ENCODE peak calls at places on chromosomes 16 and 17, in ten cellular contexts. U is GM23338; X is psoas muscle; K is bronchial epithelial cell; M is CD8-positive, alpha-beta memory T cell; A is breast epithelium; V is transverse colon; W is right lobe of liver; F is ovary; E is tibial nerve. L is an unnamed sample. For H3K27me3, the result is how much of the 10 kb centered on the place peaks cover.

GRCh38 chr16:83771306-83771942 is 36.4 kb upstream of the HSBP1 start:
- DNase-seq in E (no peak), U (no peak), M (no peak), X (peak), F (peak), A (peak), V (no peak), W (peak), K (no peak), L (no peak)

GRCh38 chr16:66469291-66469931 is 42.3 kb downstream of the BEAN1 start:
- DNase-seq in E (no peak), M (no peak), K (no peak), U (no peak), X (no peak), V (no peak), W (no peak), F (no peak), A (no peak), L (no peak)

GRCh38 chr16:88283596-88283995 is 99.2 kb upstream of the ZNF469 start:
- DNase-seq in A (no peak), K (no peak), E (no peak), X (no peak), M (no peak), F (no peak), V (no peak), W (no peak), U (no peak), L (no peak)

GRCh38 chr17:66468241-66469087 is 166.1 kb downstream of the PRKCA start:
- DNase-seq in V (no peak), E (no peak), A (no peak), W (no peak), F (no peak), X (no peak), K (peak), M (no peak), U (peak), L (no peak)

GRCh38 chr17:29844339-29845048 is 85.5 kb downstream of the SSH2 start:
- DNase-seq in U (peak), E (no peak), A (no peak), F (no peak), M (no peak), K (no peak), X (no peak), V (no peak), W (no peak), L (no peak)

GRCh38 chr17:71790791-71791190 is 330.0 kb upstream of the SOX9 start:
- DNase-seq in E (no peak), U (no peak), F (no peak), V (no peak), M (no peak), W (no peak), A (no peak), X (no peak), K (peak), L (no peak)

GRCh38 chr17:67995568-67996191 is 589 bp downstream of the C17orf58 start:
- DNase-seq in W (peak), V (peak), M (peak), F (peak), E (no peak), K (no peak), U (peak), X (peak), A (no peak), L (no peak)

GRCh38 chr16:55136356-55136755 is 187.6 kb upstream of the IRX6 start:
- DNase-seq in F (no peak), E (no peak), W (no peak), U (no peak), A (no peak), K (peak), V (no peak), X (no peak), M (no peak), L (no peak)

GRCh38 chr16:85228970-85229430 is 116.7 kb upstream of the CIBAR2 start:
- DNase-seq in K (no peak), M (no peak), E (no peak), A (no peak), X (no peak), F (peak), W (no peak), V (no peak), U (no peak), L (no peak)

GRCh38 chr17:57086069-57086930 is 1.3 kb downstream of the AKAP1 start:
- DNase-seq in M (peak), X (no peak), V (peak), K (peak), U (peak), W (peak), E (no peak), A (no peak), F (no peak), L (no peak)

GRCh38 chr16:55698331-55698730 is 42.5 kb downstream of the SLC6A2 start:
- DNase-seq in M (no peak), X (no peak), E (no peak), F (no peak), K (no peak), W (no peak), A (no peak), V (no peak), U (no peak), L (no peak)

GRCh38 chr16:17138801-17139200 is 332.0 kb downstream of the XYLT1 start:
- DNase-seq in W (no peak), E (no peak), X (no peak), A (no peak), M (no peak), V (no peak), K (no peak), U (peak), F (no peak), L (no peak)

GRCh38 chr16:262121-262745 is 13.5 kb downstream of the RGS11 start:
- DNase-seq in K (no peak), M (no peak), W (no peak), X (no peak), U (no peak), V (no peak), E (no peak), A (no peak), F (no peak), L (no peak)

GRCh38 chr17:29855686-29856085 is 74.3 kb downstream of the SSH2 start:
- DNase-seq in A (no peak), F (no peak), V (no peak), E (no peak), X (no peak), U (no peak), W (no peak), M (no peak), K (peak), L (no peak)

GRCh38 chr17:81514735-81515529 is 2.3 kb upstream of the ACTG1 start:
- DNase-seq in E (peak), X (peak), M (peak), A (peak), V (peak), F (peak), K (peak), W (peak), U (peak), L (no peak)

GRCh38 chr16:11624645-11625607 is 38.2 kb upstream of the LITAF start:
- DNase-seq in V (no peak), K (no peak), M (no peak), U (no peak), A (no peak), X (no peak), F (no peak), E (no peak), W (no peak), L (no peak)

GRCh38 chr17:17258011-17258410 is 21.0 kb upstream of the FLCN start:
- DNase-seq in W (no peak), F (no peak), A (no peak), K (no peak), X (no peak), M (no peak), V (no peak), U (no peak), E (no peak), L (no peak)

GRCh38 chr16:8396463-8396862 is 193.8 kb downstream of the TMEM114 start:
- DNase-seq in F (no peak), M (no peak), X (no peak), A (no peak), V (no peak), E (no peak), K (no peak), U (no peak), W (no peak), L (no peak)

GRCh38 chr17:32894245-32894644 is 17.3 kb upstream of the MYO1D start:
- DNase-seq in A (no peak), U (no peak), W (no peak), M (no peak), X (no peak), V (no peak), E (no peak), F (no peak), K (peak), L (peak)

GRCh38 chr16:31129568-31130335 is 5.8 kb downstream of the PRSS8 start:
- DNase-seq in W (peak), E (no peak), U (no peak), K (no peak), V (peak), M (no peak), A (no peak), F (peak), X (peak), L (no peak)

GRCh38 chr16:66930189-66930588 is 4.0 kb downstream of the CIAO2B start:
- DNase-seq in U (no peak), K (peak), X (peak), F (no peak), W (peak), V (peak), A (no peak), E (no peak), M (no peak), L (no peak)

GRCh38 chr17:20010099-20010863 is 1.1 kb downstream of the SPECC1 start:
- DNase-seq in X (no peak), V (peak), K (peak), A (no peak), F (peak), U (peak), W (peak), E (peak), M (no peak), L (no peak)

GRCh38 chr16:2964416-2965223 is 545 bp downstream of the KREMEN2 start:
- DNase-seq in E (no peak), F (no peak), X (no peak), M (peak), A (no peak), K (peak), W (no peak), V (peak), U (peak), L (no peak)

GRCh38 chr16:87740441-87740840 is 25.3 kb downstream of the KLHDC4 start:
- DNase-seq in M (no peak), A (no peak), K (no peak), X (no peak), F (no peak), U (no peak), E (no peak), V (no peak), W (no peak), L (no peak)

GRCh38 chr17:35790826-35791225 is 4.6 kb downstream of the MMP28 start:
- DNase-seq in F (no peak), W (no peak), E (no peak), M (no peak), V (no peak), X (no peak), A (no peak), K (peak), U (no peak), L (no peak)
- H3K27me3 ChIP-seq in F (under half), W (under half), E (under half), M (under half), V (under half), X (under half), A (under half), K (under half), U (under half), L (under half)

GRCh38 chr17:8087942-8088230 is 370 bp upstream of the ALOX12B start:
- DNase-seq in V (no peak), A (no peak), W (no peak), X (no peak), U (no peak), F (no peak), K (no peak), E (no peak), M (no peak), L (no peak)
- H3K27me3 ChIP-seq in V (under half), A (under half), W (under half), X (under half), U (under half), F (under half), K (under half), E (half or more), M (under half), L (under half)

GRCh38 chr17:49229076-49229804 is 1.3 kb downstream of the PHOSPHO1 start:
- DNase-seq in V (no peak), A (no peak), X (no peak), F (no peak), W (no peak), U (no peak), M (no peak), K (no peak), E (no peak), L (no peak)

GRCh38 chr17:49225554-49226236 is 4.9 kb downstream of the PHOSPHO1 start:
- DNase-seq in W (no peak), M (no peak), U (no peak), A (no peak), F (no peak), X (no peak), V (no peak), K (no peak), E (no peak), L (no peak)

GRCh38 chr17:49226771-49227435 is 3.7 kb downstream of the PHOSPHO1 start:
- DNase-seq in W (no peak), M (no peak), U (no peak), E (no peak), X (no peak), K (no peak), A (no peak), F (no peak), V (no peak), L (no peak)

GRCh38 chr17:49229805-49230600 is 584 bp downstream of the PHOSPHO1 start:
- DNase-seq in M (no peak), W (no peak), X (no peak), F (no peak), V (no peak), U (peak), A (no peak), E (no peak), K (no peak), L (no peak)

DNA sequence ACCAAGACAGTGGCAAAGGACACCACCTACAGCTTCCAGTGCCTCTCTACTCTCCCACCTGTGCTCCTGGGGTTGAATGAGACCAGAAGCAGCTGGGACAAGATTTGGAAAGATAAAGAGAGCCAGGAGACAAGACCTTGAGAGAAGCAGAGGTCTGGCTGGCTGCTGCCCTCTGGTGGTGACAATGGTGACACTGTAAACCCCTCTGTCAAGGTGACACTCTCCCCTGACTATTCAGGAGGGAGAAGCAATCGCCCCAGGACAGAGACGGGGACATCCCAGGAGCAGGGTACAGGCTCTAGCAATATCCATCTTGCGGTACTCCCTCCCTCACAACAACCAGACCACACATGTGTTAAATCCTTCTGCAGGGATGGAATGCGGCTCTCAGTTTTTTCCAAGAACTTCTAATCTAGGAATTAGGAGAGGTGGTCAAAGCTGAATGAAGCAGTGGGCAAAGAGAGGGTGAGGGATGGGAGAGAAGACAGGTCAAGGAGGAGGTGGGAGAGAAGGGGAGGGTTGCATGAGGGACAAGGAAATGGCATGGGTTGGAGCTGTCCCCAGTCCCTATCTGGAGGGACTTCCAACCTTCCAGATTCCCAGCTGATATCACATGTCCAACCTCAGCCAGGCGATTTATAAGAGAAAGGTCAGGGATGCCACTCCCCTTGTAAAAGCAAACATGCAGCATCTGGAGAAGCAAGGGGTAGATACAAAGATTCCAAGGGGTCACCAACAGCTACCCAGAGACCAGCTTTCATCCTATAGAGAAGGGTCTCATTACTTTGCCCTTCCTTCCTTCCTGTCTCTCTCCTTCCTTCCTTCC is 2.9 kb downstream of the PHOSPHO1 start:
- DNase-seq in U (peak), F (peak), K (peak), M (peak), E (peak), V (peak), A (no peak), W (peak), X (peak), L (no peak)
- H3K27me3 ChIP-seq in U (half or more), F (under half), K (under half), M (under half), E (half or more), V (half or more), A (under half), W (under half), X (under half), L (half or more)

DNA sequence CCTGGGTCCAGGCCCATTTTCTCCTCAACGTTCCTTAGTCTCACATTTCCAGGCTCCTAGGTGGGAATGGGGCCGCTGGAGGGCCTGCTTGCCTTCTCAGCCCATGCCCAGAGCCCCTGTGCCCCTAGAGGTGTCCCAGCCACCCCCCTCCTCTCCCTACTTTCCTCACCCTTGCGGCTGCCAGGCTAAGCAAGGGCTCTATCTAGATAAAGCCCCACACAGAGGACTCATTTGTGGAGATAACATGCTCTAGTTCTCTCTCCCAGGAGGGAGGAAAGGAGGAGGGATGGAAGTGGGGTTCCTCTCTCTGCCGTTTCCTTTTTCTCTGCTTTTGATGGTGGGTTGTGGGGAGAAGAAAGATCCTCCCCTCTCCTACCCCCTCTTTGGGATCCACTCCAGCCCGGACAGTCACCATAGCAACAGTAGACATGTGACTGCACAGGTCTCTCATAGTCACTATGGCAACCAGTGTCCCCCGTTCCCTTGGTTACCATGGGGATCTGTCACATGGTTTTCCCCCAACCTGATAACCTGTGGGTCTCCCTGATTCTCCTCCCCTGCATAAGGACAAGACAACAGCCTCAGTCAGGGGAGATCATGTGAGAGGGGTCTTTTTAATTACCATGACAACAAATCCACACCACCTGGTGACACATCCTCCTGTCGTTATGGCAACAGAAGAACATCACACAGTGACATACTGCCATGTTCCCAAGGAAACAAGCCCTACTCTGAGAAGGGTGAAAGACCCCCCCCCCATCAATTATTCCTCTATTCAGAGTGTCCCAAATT is 5.2 kb downstream of the CACNA1G start:
- DNase-seq in A (no peak), U (peak), E (no peak), W (no peak), V (no peak), M (no peak), X (no peak), K (no peak), F (no peak), L (no peak)
- H3K27me3 ChIP-seq in A (under half), U (half or more), E (half or more), W (under half), V (half or more), M (under half), X (under half), K (under half), F (under half), L (half or more)

DNA sequence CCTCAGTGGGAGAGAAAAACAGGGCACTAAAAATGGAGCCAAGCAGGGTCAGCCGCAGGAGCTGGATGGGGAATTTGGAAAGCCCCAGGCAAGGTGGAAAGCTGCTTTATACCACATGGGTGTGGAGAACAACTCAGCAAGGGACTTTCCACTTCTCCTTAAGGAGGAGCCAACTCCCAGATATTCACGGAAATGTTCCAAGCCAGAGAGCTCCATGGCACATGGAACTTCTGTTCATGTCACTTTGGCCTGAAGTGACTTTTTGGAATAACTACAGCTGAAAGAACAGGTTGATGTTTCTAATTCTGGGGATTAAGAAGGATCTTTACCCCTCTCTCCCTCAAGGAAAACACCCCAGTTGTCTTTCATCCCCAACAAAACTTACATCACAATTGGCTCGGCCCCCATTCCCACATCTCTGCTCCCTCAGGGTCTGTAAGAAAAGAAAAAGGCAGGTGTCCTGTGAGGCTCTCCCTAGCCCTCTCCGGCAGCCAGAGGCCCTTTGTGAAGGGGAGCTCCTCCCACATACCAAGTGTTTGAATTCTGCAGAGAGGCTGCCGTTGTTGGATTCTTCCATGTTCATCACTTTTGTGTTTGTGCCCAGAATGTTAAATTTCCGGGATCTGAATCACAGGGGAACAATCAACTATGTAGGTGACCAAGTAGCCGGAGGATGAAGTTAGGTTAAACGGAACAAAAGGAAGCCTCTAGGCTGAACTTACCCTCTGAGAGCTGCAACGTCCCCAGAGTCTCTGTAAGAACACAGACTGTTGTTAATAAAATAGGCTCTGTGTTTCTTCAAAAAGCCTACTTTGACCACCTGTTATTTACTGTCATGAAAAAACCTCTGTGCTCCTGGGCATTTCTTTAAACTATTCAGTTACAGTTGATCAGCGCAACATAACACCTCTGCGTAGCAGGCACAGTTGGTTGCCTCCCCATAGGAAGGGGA is 41.0 kb downstream of the STAT5A start:
- DNase-seq in W (no peak), F (no peak), X (no peak), A (no peak), E (no peak), K (peak), U (peak), M (no peak), V (no peak), L (no peak)
- H3K27me3 ChIP-seq in W (under half), F (under half), X (under half), A (under half), E (under half), K (under half), U (under half), M (under half), V (under half), L (under half)